ENCODE peak calls at places on chromosomes 4 and X, in seven cellular contexts. K, P, X, L, N, O and F are unnamed samples. For H3K4me1, the result is how much of the 10 kb centered on the place peaks cover.

GRCh38 chr4:181796502-181796901 is 446.7 kb upstream of the TENM3 start:
- DNase-seq in L (peak), O (peak), N (no peak), K (no peak), P (no peak), X (no peak), F (no peak)

GRCh38 chr4:109562457-109563237 is 2.6 kb downstream of the MCUB start:
- DNase-seq in X (no peak), K (no peak), L (no peak), P (no peak), N (no peak), O (no peak), F (no peak)

GRCh38 chr4:48813984-48814383 is 16.9 kb upstream of the OCIAD1 start:
- DNase-seq in O (no peak), L (no peak), K (no peak), P (no peak), X (no peak), N (no peak), F (no peak)

GRCh38 chr4:17690135-17690534 is 75.7 kb downstream of the MED28 start:
- DNase-seq in K (no peak), P (no peak), N (no peak), X (no peak), O (no peak), L (no peak), F (no peak)

GRCh38 chr4:110540606-110541440 is 64.9 kb downstream of the ENPEP start:
- DNase-seq in O (peak), N (no peak), P (no peak), K (no peak), X (no peak), L (no peak), F (no peak)

GRCh38 chrX:65581661-65582339 is 47.2 kb upstream of the LAS1L start:
- DNase-seq in N (peak), O (peak), K (no peak), X (peak), P (peak), L (peak), F (peak)

GRCh38 chr4:76188557-76188956 is 25.1 kb downstream of the SCARB2 start:
- DNase-seq in O (no peak), K (no peak), P (no peak), N (no peak), X (no peak), L (no peak), F (no peak)

GRCh38 chrX:13808865-13809264 is 8.0 kb downstream of the GPM6B start:
- DNase-seq in L (no peak), X (no peak), O (no peak), N (no peak), P (no peak), K (no peak), F (no peak)

GRCh38 chr4:185004562-185005208 is 13.6 kb upstream of the HELT start:
- DNase-seq in N (no peak), L (no peak), O (no peak), P (peak), K (no peak), X (no peak), F (peak)

GRCh38 chrX:1883772-1884171 is 268.9 kb downstream of the ASMT start:
- DNase-seq in P (no peak), K (no peak), O (peak), N (no peak), L (peak), X (no peak), F (no peak)

GRCh38 chr4:164012396-164013027 is 518.0 kb downstream of the TMA16 start:
- DNase-seq in P (no peak), L (peak), N (no peak), K (no peak), X (no peak), O (peak), F (no peak)

GRCh38 chrX:46837543-46838481 is 969 bp downstream of the RP2 start:
- DNase-seq in P (no peak), N (no peak), K (peak), L (peak), O (no peak), X (no peak), F (no peak)

GRCh38 chrX:25561190-25561589 is 545.4 kb upstream of the ARX start:
- DNase-seq in P (no peak), N (no peak), K (no peak), X (no peak), O (no peak), L (no peak), F (no peak)

GRCh38 chrX:25558137-25558536 is 542.4 kb upstream of the ARX start:
- DNase-seq in P (no peak), X (no peak), K (no peak), L (no peak), N (no peak), O (no peak), F (no peak)

GRCh38 chrX:25555521-25555920 is 539.8 kb upstream of the ARX start:
- DNase-seq in O (no peak), X (no peak), L (no peak), P (no peak), K (no peak), N (no peak), F (no peak)
- H3K4me1 ChIP-seq in O (under half), X (under half), L (under half), P (under half), K (under half), N (under half), F (under half)

DNA sequence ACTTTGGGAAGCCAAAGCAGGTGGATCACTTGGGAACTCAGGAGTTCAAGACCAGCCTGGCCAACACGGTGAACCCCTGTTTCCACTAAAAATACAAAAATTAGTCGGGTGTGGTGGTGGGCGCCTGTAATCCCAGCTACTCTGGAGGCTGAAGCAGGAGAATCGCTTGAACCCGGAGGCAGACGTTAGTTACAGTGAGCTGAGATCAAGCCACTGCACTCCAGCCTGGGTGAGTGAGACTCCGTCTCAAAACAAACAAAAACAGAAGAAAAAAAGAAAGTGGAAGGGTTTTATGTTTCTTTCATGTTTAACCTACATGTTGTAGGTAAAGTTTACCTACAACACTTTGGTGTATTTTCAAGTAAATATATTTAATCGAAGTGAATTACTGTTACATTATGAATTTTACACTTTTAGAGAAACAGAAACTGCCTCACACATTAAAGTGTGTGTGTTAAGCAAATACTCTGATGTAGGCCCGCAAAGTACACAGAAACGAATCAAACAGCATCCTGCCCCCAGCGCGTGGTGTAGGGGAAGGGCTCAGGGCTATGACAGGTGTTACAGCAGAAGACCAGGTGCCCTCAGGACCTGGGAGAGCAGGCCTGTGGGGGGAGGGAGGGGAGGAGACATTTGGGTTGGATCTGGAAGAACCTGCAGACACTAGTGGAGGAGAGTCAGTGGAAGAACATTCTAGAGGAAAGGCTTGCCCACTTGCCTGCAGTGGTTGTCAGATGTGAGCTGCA is 39.0 kb downstream of the PTTG2 start:
- DNase-seq in L (peak), O (no peak), X (no peak), K (no peak), N (no peak), P (no peak), F (no peak)
- H3K4me1 ChIP-seq in L (under half), O (under half), X (under half), K (under half), N (under half), P (half or more), F (half or more)

GRCh38 chr4:140095694-140096482 is 58.1 kb downstream of the MAML3 start:
- DNase-seq in P (peak), N (peak), X (no peak), O (peak), K (peak), L (peak), F (no peak)
- H3K4me1 ChIP-seq in P (half or more), N (under half), X (under half), O (under half), K (half or more), L (half or more), F (half or more)

DNA sequence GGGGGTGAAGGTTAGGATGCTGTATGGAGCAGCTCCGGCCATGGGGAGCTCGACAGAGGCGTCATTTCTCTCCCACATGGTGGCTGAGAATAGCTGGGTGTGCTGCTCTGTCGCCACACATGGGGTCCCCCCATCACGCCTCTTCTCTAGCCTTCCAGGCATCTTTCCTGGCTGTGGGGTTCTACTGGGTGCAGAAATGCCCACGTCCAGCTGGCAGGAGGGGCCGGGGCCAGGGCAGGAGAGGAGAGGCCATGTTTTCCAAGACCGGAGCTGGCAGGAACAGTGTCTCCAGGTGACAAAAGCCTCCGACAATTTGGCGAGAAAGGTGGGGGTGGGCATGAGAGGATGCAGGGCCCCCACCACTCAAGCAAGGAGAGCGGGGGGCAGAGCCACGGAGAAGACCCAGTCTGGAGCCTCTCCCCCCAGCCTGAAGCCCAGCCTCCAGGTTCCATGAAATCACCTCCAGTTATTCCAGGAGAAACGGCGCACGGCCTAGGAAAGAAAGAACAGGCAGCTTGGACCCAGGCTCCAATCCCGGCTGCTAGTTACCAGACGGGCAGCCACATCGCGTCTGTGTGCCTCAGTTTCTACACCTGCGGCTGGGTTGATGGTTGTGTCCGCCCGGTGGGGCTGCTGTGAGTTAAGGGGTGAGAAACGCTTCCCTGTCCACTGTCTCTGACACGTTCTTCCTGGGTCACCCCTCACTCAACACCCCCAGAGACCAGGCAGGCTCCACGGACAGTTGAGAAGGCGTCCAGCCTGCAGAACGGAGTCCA is 27.4 kb upstream of the SPON2 start:
- DNase-seq in L (peak), K (no peak), P (no peak), O (no peak), X (no peak), N (peak), F (no peak)
- H3K4me1 ChIP-seq in L (under half), K (under half), P (under half), O (under half), X (under half), N (under half), F (under half)

DNA sequence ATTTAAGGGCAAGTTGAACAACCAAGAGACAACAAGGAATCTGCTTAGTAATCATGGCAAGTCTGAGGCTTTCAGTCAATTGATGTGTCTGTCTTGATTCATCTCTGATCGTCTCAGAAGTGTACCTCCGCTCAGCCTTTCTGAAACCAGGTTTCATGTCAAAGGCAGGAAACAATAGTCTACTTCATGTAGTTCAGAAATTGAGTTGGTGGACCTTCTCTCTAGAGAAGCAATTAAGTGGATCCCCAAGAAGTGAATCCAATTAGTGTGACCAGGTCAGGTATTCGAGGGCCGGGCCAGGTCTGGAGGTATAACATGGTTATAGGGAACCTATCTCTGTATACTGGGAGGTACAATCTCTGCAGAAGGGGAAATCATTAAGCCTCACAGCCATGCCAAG is 31.9 kb downstream of the DAPP1 start:
- DNase-seq in X (no peak), N (no peak), O (no peak), K (no peak), P (no peak), L (no peak), F (no peak)
- H3K4me1 ChIP-seq in X (under half), N (under half), O (under half), K (under half), P (under half), L (under half), F (under half)

DNA sequence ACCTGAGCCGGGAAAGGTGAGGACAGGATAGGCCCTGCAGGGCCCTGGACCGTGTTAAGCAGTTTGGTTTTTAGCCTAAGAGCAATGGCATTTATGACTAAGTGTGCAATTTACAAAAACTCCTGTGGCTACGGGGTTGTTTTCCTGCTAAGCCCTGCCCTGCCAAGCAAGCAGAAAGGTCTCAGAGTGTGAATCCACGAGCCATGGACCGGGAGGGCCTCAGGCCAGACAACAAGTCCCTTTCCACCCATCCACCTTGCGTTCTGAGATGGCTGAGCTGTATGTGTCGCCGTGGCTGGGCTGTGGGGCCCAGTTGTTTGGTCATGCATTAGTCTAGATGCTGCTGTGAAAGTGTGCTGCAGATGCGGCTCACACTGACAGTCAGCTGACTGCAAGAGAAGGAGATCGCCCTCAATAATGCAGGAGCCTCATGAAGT is 33.9 kb upstream of the AFAP1 start:
- DNase-seq in P (no peak), O (peak), X (no peak), K (no peak), N (no peak), L (no peak), F (no peak)
- H3K4me1 ChIP-seq in P (half or more), O (under half), X (under half), K (under half), N (under half), L (under half), F (under half)

GRCh38 chr4:5724377-5724776 is 13.4 kb downstream of the EVC start:
- DNase-seq in X (no peak), N (no peak), L (no peak), O (no peak), P (no peak), K (no peak), F (no peak)
- H3K4me1 ChIP-seq in X (under half), N (under half), L (under half), O (under half), P (under half), K (under half), F (under half)

GRCh38 chr4:153485374-153485773 is 19.2 kb downstream of the TMEM131L start:
- DNase-seq in N (no peak), O (no peak), X (no peak), P (no peak), L (no peak), K (no peak), F (no peak)
- H3K4me1 ChIP-seq in N (under half), O (under half), X (under half), P (half or more), L (under half), K (half or more), F (half or more)

GRCh38 chrX:118522230-118522926 is 26.8 kb downstream of the DOCK11 start:
- DNase-seq in P (no peak), O (no peak), K (no peak), X (no peak), N (no peak), L (no peak), F (no peak)

GRCh38 chrX:118519411-118520205 is 24.0 kb downstream of the DOCK11 start:
- DNase-seq in P (no peak), L (no peak), O (no peak), N (no peak), K (no peak), X (no peak), F (no peak)

GRCh38 chrX:118520858-118521206 is 25.2 kb downstream of the DOCK11 start:
- DNase-seq in N (no peak), L (no peak), P (no peak), K (no peak), O (no peak), X (no peak), F (no peak)

GRCh38 chrX:118520206-118520857 is 24.7 kb downstream of the DOCK11 start:
- DNase-seq in P (no peak), X (no peak), O (peak), N (no peak), K (no peak), L (no peak), F (no peak)

GRCh38 chrX:118521435-118521834 is 25.8 kb downstream of the DOCK11 start:
- DNase-seq in X (no peak), P (no peak), K (no peak), L (no peak), O (no peak), N (no peak), F (no peak)
- H3K4me1 ChIP-seq in X (under half), P (under half), K (half or more), L (under half), O (under half), N (under half), F (under half)

GRCh38 chr4:183183906-183184535 is 85.0 kb downstream of the WWC2 start:
- DNase-seq in O (no peak), L (no peak), X (no peak), K (no peak), N (no peak), P (no peak), F (no peak)
- H3K4me1 ChIP-seq in O (under half), L (under half), X (under half), K (under half), N (under half), P (under half), F (under half)